ENCODE peak calls at places on chromosome X, in six cellular contexts. Z is kidney, X is heart left ventricle, O is ascending aorta, S is prostate gland, P is endothelial cell of umbilical vein. B is an unnamed sample.

GRCh38 chrX:71911731-71912050 is 1.0 kb downstream of the NHSL2 start:
- DNase-seq in P (no peak), X (no peak), O (no peak), S (no peak), Z (no peak), B (no peak)

GRCh38 chrX:54928876-54929275 is 8.3 kb downstream of the TRO start:
- DNase-seq in Z (no peak), P (no peak), O (no peak), S (no peak), X (no peak), B (no peak)

GRCh38 chrX:134821901-134822300 is 163.6 kb upstream of the PLAC1 start:
- DNase-seq in X (no peak), O (no peak), Z (no peak), P (peak; percentile 25), S (no peak), B (no peak)

GRCh38 chrX:13420545-13421183 is 100.8 kb upstream of the ATXN3L start:
- DNase-seq in O (no peak), Z (no peak), S (no peak), X (no peak), P (no peak), B (peak; percentile 34)

GRCh38 chrX:69387559-69388487 is 116.3 kb upstream of the NALF2 start:
- DNase-seq in S (peak; percentile 27), X (peak; percentile 33), P (peak; percentile 11), O (no peak), Z (no peak), B (peak; percentile 50)

GRCh38 chrX:12814434-12814833 is 23.2 kb downstream of the PRPS2 start:
- DNase-seq in X (peak; percentile 20), O (no peak), Z (no peak), P (peak; percentile 65), S (peak; percentile 13), B (no peak)

GRCh38 chrX:129840334-129840733 is 3.4 kb downstream of the ZDHHC9 start:
- DNase-seq in O (no peak), S (no peak), Z (no peak), P (peak; percentile 1), X (no peak), B (no peak)

GRCh38 chrX:50812995-50813842 is 775 bp downstream of the SHROOM4 start:
- DNase-seq in O (peak; percentile 64), P (peak; percentile 57), X (peak; percentile 43), Z (peak; percentile 82), S (peak; percentile 17), B (peak; percentile 48)

GRCh38 chrX:109920868-109921267 is 82.0 kb upstream of the TMEM164 start:
- DNase-seq in S (no peak), P (no peak), O (no peak), Z (no peak), X (no peak), B (no peak)

GRCh38 chrX:7346021-7346420 is 198.1 kb upstream of the PUDP start:
- DNase-seq in P (no peak), Z (no peak), O (no peak), X (no peak), S (no peak), B (no peak)

GRCh38 chrX:96568088-96568487 is 116.6 kb upstream of the DIAPH2 start:
- DNase-seq in Z (no peak), P (no peak), X (no peak), S (no peak), O (no peak), B (no peak)

GRCh38 chrX:86023806-86024205 is 23.6 kb downstream of the CHM start:
- DNase-seq in P (no peak), Z (no peak), S (no peak), X (no peak), O (no peak), B (no peak)

GRCh38 chrX:129091097-129091496 is 432.2 kb downstream of the SMARCA1 start:
- DNase-seq in Z (no peak), P (no peak), X (no peak), S (no peak), O (no peak), B (no peak)

GRCh38 chrX:142804085-142804484 is 221.6 kb upstream of the SPANXN4 start:
- DNase-seq in Z (no peak), P (no peak), X (no peak), S (no peak), O (no peak), B (no peak)

GRCh38 chrX:153301746-153302145 is 19.8 kb downstream of the PNMA6F start:
- DNase-seq in P (no peak), Z (no peak), O (peak; percentile 25), X (no peak), S (no peak), B (no peak)

GRCh38 chrX:69046996-69047490 is 118.2 kb downstream of the PJA1 start:
- DNase-seq in O (peak; percentile 35), S (no peak), P (no peak), X (no peak), Z (no peak), B (no peak)

GRCh38 chrX:23483396-23483795 is 148.7 kb downstream of the PTCHD1 start:
- DNase-seq in P (no peak), X (no peak), S (no peak), O (no peak), Z (no peak), B (no peak)

GRCh38 chrX:11725631-11726442 is 32.2 kb upstream of the MSL3 start:
- DNase-seq in S (no peak), O (no peak), P (no peak), Z (no peak), X (no peak), B (no peak)

GRCh38 chrX:35786271-35786670 is 11.9 kb upstream of the MAGEB16 start:
- DNase-seq in O (no peak), Z (no peak), X (no peak), S (no peak), P (no peak), B (no peak)

GRCh38 chrX:25022499-25023325 is 6.9 kb upstream of the ARX start:
- DNase-seq in O (no peak), Z (no peak), P (no peak), S (no peak), X (no peak), B (no peak)
- TF ChIP-seq CTCF in O (no peak), Z (no peak), P (no peak), S (no peak), X (no peak), B (no peak)

DNA sequence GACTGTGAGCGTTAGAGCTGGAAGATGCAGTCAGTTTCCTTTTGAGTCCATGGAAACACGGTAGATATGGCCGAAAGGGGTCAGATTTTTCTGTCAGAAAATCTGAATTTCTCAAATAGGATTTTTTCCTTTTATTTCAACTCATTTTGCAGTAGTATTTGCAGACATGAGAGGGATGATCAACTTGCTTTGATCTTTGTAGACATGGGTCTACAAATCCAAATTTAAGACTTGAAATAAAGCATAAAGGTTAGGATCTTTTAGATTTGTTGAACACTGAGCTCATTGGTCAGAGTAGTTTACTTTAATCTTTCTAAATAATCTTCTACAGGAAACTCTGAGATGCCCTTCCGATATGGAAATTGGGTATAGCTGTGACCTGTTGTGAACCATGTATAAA is 44.7 kb downstream of the DOCK11 start:
- DNase-seq in P (no peak), X (no peak), Z (no peak), O (no peak), S (no peak), B (no peak)
- H3K4me1 ChIP-seq in P (no peaks in the 10 kb centered on the region), X (no peaks in the 10 kb centered on the region), Z (no peaks in the 10 kb centered on the region), O (peaks cover 3% of the 10 kb centered on the region), S (no peaks in the 10 kb centered on the region), B (no peaks in the 10 kb centered on the region)

DNA sequence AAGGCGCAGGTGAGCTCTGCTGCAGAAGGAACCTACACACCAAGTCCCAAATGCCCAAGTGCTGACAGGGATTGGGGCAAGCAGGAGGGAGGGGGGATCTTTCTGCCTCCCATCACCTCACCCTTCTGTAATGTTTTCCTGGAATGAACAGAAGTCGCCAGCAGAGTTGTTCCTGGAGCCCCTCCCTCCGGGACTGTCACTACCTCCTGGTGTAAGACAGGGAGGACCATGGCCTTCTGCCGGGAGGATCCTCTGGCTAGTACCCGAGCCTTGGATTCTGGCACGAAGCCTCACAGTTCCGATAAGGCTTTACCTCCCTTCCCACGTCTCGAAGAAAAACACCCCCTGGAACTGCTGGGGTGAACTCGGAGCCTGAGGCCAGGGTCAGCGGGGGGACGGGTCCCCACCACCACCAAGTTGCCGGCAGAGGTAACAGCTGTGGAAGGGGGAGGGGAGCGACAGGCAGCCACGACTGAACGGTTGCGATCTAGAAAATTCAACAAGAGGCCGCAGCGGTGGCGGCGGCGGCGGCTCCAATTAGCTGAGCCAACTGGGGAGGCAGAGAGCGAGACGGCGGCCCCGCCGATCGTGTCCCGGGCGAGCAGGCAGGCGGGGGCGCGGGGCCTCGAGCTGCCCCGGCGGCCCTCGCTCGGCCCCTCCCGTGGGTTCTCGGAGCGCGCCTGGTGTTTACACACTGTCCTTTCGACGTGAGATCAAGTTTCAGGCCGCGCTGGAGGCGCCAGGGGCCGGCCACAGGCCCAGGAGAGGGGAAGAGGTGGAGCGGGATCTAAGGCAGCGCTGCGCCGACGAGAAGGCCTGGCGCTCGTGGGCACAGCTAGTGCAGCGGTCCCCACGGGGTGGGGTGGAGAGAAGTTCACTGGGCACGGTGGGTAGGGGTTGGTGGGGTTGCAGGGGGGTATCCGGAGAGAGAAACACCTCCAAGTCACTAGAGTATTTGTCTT is 53.7 kb upstream of the BCOR start:
- DNase-seq in S (no peak), P (no peak), X (no peak), Z (no peak), O (no peak), B (no peak)
- H3K27ac ChIP-seq in S (peak overlapping the region; percentile 80), P (no peak overlapping the region), X (peak overlapping the region; percentile 88), Z (no peak overlapping the region), O (peak overlapping the region; percentile 48), B (no peak overlapping the region)

GRCh38 chrX:132692526-132692925 is 203.7 kb upstream of the MBNL3 start:
- DNase-seq in X (no peak), O (no peak), Z (no peak), S (no peak), P (no peak), B (no peak)
- TF ChIP-seq CTCF in X (no peak), O (no peak), Z (no peak), S (no peak), P (no peak), B (no peak)

DNA sequence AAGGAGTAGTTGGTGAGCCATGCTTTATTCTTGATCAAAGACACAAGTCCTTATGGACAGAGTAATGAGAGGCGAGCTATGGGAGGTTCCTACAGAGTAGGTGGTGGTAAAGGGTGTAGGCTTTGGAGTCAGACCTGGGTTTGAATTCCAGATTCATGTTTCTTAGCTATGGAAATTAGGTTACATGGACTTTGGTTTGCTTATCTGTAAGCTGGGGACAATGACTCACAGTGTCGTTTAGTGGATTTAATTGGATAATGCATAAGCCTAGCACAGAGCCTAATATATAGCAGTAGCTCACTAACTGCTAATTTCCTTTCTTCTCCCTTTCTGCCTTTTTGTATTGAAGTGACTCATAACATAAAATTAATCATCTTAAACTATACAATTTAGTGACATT is 5.0 kb upstream of the TRPC5 start:
- DNase-seq in S (no peak), O (no peak), P (no peak), Z (no peak), X (no peak), B (no peak)
- H3K4me1 ChIP-seq in S (no peaks in the 10 kb centered on the region), O (no peaks in the 10 kb centered on the region), P (no peaks in the 10 kb centered on the region), Z (no peaks in the 10 kb centered on the region), X (no peaks in the 10 kb centered on the region), B (no peaks in the 10 kb centered on the region)

B was measured in Peyer's patch.